ENCODE peak calls at places on chromosomes 3 and 15, in eight cellular contexts. R is stomach, C is GM12878, A is esophagus muscularis mucosa, T is prostate gland, M is breast epithelium, N is esophagus squamous epithelium, I is HCT116. W is an unnamed sample.

GRCh38 chr3:8237893-8238292 is 263.7 kb upstream of the LMCD1 start:
- DNase-seq in T (no peak), C (no peak), N (no peak), M (no peak), I (no peak), A (no peak), R (no peak), W (no peak)

GRCh38 chr15:77064539-77065308 is 6.2 kb downstream of the TSPAN3 start:
- DNase-seq in C (no peak), T (no peak), I (no peak), N (no peak), R (no peak), A (no peak), M (no peak), W (no peak)

GRCh38 chr15:101070502-101071273 is 151.5 kb downstream of the LRRK1 start:
- DNase-seq in N (no peak), R (no peak), A (no peak), I (no peak), M (no peak), T (no peak), C (no peak), W (peak; percentile 55)

GRCh38 chr15:40307421-40308165 is at the start of gene PLCB2:
- DNase-seq in A (no peak), I (no peak), T (no peak), R (no peak), M (no peak), C (peak; percentile 16), N (no peak), W (no peak)

GRCh38 chr3:24145981-24146822 is 201.1 kb downstream of the NR1D2 start:
- DNase-seq in A (no peak), R (no peak), I (no peak), T (no peak), N (no peak), C (no peak), M (no peak), W (peak; percentile 40)

GRCh38 chr15:25062551-25063430 is 108.0 kb downstream of the SNRPN start:
- DNase-seq in I (no peak), M (no peak), R (no peak), C (no peak), A (no peak), N (no peak), T (no peak), W (no peak)

GRCh38 chr3:32283304-32283703 is 44.8 kb downstream of the CMTM8 start:
- DNase-seq in N (no peak), M (no peak), T (no peak), I (no peak), C (no peak), R (no peak), A (no peak), W (no peak)

GRCh38 chr15:41607033-41607432 is 48.0 kb downstream of the TYRO3 start:
- DNase-seq in I (no peak), N (no peak), T (no peak), M (no peak), C (no peak), R (no peak), A (no peak), W (peak; percentile 72)

GRCh38 chr3:11634081-11634635 is 9.6 kb downstream of the VGLL4 start:
- DNase-seq in I (no peak), N (no peak), R (no peak), A (no peak), T (no peak), M (no peak), C (no peak), W (no peak)

GRCh38 chr15:28107111-28107893 is 8.2 kb upstream of the OCA2 start:
- DNase-seq in T (no peak), R (no peak), A (no peak), I (no peak), C (no peak), N (no peak), M (no peak), W (no peak)

GRCh38 chr3:66348696-66349095 is 127.9 kb downstream of the SLC25A26 start:
- DNase-seq in R (no peak), A (no peak), C (no peak), T (no peak), N (no peak), M (no peak), I (no peak), W (no peak)

GRCh38 chr3:129611812-129612349 is 5.4 kb upstream of the PLXND1 start:
- DNase-seq in A (no peak), R (no peak), T (no peak), M (no peak), I (no peak), C (no peak), N (no peak), W (peak; percentile 74)

GRCh38 chr3:157938154-157938774 is 168.0 kb downstream of the SHOX2 start:
- DNase-seq in M (no peak), T (no peak), A (no peak), I (no peak), N (no peak), R (no peak), C (no peak), W (no peak)

GRCh38 chr15:101092867-101093202 is 159.0 kb downstream of the CHSY1 start:
- DNase-seq in T (no peak), N (no peak), M (no peak), R (no peak), A (no peak), I (no peak), C (no peak), W (no peak)

GRCh38 chr3:141410408-141410807 is 42.1 kb downstream of the ZBTB38 start:
- DNase-seq in C (no peak), T (no peak), A (no peak), R (no peak), N (no peak), I (no peak), M (no peak), W (no peak)

DNA sequence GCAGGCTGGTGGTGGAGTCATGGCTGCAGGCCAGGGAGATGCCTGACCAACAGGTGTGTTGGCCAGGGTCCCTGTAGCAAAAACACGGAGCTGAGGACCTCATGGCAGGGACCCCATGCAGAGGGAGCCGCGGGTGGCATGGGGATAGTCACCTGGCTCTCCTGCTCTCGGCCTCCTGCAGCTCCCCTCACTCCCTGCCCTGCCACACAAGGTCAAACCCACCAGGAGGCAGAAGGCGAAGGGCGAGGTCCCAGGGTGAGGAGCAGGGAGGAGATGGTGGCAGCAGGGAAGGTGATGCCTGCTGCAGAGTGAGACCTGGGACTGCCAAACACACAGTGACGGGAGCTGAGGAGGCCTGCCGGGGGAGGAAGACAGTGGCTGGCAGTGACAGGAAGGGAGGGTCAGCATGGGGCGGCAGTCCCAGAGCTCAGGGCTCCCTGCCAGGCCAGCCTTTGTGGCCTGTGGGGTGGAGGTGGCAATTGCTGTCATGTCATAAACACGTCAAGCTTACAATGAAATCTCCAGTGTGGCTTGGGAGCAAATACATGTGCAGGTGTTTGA is 144.3 kb downstream of the TJP1 start:
- DNase-seq in A (no peak), M (no peak), N (no peak), C (no peak), I (no peak), R (peak; percentile 52), T (no peak), W (no peak)
- TF ChIP-seq POLR2A in A (no peak), M (no peak), N (no peak), C (no peak), I (no peak), R (no peak), T (no peak), W (no peak)

GRCh38 chr15:75666823-75667501 is 19.2 kb downstream of the SNX33 start:
- DNase-seq in T (no peak), R (peak; percentile 65), A (no peak), C (no peak), M (peak; percentile 60), I (peak; percentile 91), N (peak; percentile 9), W (peak; percentile 75)
- TF ChIP-seq POLR2A in T (no peak), R (no peak), A (no peak), C (no peak), M (no peak), I (no peak), N (no peak), W (no peak)

GRCh38 chr15:31207246-31207645 is 105.7 kb upstream of the TRPM1 start:
- DNase-seq in R (no peak), A (no peak), M (no peak), N (no peak), T (no peak), I (no peak), C (no peak), W (no peak)
- TF ChIP-seq POLR2A in R (no peak), A (no peak), M (no peak), N (no peak), T (no peak), I (no peak), C (no peak), W (no peak)

GRCh38 chr15:82805994-82806406 is at the start of gene FSD2:
- DNase-seq in A (no peak), C (peak; percentile 86), R (no peak), M (no peak), I (no peak), N (no peak), T (no peak), W (no peak)
- TF ChIP-seq POLR2A in A (no peak), C (no peak), R (no peak), M (no peak), I (no peak), N (no peak), T (no peak), W (no peak)

DNA sequence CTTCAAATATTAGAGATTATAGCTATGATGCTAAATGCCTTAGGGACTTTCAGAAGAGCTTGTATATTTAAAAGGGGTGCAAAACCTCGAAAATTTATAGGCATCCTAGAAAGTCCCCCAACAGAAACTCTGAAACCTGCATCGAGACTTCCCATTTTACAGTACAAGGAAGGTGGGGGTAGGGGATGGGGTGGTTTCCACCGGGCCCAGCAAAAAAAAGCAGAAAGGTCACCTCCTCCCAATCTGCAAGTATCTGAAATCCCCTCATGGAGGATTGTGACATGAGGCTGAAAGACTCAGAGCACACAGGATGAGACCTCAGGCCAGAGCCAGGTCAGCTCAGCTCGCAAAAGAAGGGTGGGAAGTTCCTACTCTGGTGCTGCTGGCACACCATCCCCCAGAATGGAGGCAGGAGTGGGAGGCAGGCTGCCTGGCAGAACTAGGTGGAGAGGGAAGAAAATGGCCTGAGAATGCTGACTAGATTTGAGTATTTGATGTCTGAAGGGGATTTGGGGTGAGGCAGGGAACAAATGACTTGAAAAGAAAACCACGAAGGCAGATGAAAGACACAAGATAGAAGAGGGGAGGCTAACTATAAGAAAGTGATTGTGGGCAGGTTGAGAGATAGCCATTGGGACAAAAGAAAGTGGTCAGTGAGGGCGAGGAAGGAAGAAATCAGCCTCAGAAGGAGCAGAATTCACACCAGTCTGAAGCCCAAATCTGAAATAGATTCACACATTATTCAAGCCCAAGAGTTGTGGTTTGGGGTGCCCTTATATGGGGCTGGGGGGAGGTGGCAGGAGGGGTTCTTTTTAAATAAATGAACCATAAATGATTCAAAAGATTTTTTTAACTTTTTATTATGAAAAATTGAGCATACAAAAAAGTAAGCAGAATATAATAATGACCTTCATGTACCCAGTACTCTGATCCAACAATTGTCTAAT is 22.5 kb upstream of the TSC22D2 start:
- DNase-seq in A (no peak), I (no peak), C (peak; percentile 75), N (no peak), R (no peak), T (no peak), M (no peak), W (no peak)
- TF ChIP-seq POLR2A in A (no peak), I (no peak), C (peak; percentile 69), N (no peak), R (no peak), T (no peak), M (no peak), W (no peak)

DNA sequence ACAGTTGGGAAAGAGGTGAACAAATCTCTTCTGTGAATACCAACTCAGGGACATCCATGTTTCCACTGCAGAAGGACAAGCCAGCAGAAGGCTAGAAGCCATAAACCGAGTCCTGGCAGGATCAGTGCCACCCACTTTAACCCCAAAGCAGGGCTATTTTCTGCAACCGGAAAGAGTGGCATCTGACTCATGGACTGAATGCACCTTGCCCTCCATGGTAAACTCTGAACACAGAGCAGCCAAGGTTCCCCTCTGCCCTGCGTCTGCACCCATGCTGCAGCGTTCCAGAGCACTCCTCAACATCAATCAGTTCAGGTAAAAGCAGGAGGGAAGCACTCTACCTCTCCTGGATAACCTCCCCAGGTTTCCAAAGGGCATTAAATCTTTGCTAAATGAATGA is 823 bp upstream of the NGRN start:
- DNase-seq in N (no peak), A (no peak), I (no peak), M (no peak), T (no peak), C (no peak), R (peak; percentile 31), W (no peak)
- TF ChIP-seq POLR2A in N (no peak), A (no peak), I (no peak), M (no peak), T (no peak), C (no peak), R (no peak), W (no peak)